ENCODE peak calls at places on chromosomes 6 and 20, in six cellular contexts. One of them, this sample, is unnamed.

GRCh38 chr6:26284537-26285142 is 80.4 kb upstream of the BTN3A2 start:
- DNase-seq in HepG2: no peak
- DNase-seq in IMR-90: peak; percentile 74
- DNase-seq in GM12878: peak; percentile 47
- DNase-seq in K562: no peak
- DNase-seq in SK-N-SH: no peak
- DNase-seq in this sample: peak; percentile 72

GRCh38 chr6:34295721-34296120 is 46.9 kb upstream of the SMIM29 start:
- DNase-seq in K562: no peak
- DNase-seq in IMR-90: peak; percentile 69
- DNase-seq in SK-N-SH: no peak
- DNase-seq in GM12878: peak; percentile 95
- DNase-seq in HepG2: no peak
- DNase-seq in this sample: no peak

GRCh38 chr6:16769131-16769985 is 8.1 kb upstream of the ATXN1 start:
- DNase-seq in GM12878: no peak
- DNase-seq in SK-N-SH: no peak
- DNase-seq in HepG2: peak; percentile 39
- DNase-seq in K562: peak; percentile 56
- DNase-seq in IMR-90: peak; percentile 61
- DNase-seq in this sample: peak; percentile 49

GRCh38 chr6:18211338-18211737 is 53.0 kb downstream of the DEK start:
- DNase-seq in SK-N-SH: no peak
- DNase-seq in IMR-90: no peak
- DNase-seq in HepG2: no peak
- DNase-seq in K562: no peak
- DNase-seq in GM12878: peak; percentile 91
- DNase-seq in this sample: no peak

GRCh38 chr6:38080889-38081288 is 261.4 kb downstream of the ZFAND3 start:
- DNase-seq in K562: no peak
- DNase-seq in HepG2: peak; percentile 5
- DNase-seq in SK-N-SH: no peak
- DNase-seq in IMR-90: no peak
- DNase-seq in GM12878: no peak
- DNase-seq in this sample: no peak

GRCh38 chr6:114194362-114195343 is 148.2 kb downstream of the HS3ST5 start:
- DNase-seq in IMR-90: peak; percentile 0
- DNase-seq in GM12878: no peak
- DNase-seq in K562: no peak
- DNase-seq in HepG2: no peak
- DNase-seq in SK-N-SH: no peak
- DNase-seq in this sample: no peak

GRCh38 chr6:41986339-41986738 is 44.7 kb upstream of the CCND3 start:
- DNase-seq in IMR-90: no peak
- DNase-seq in SK-N-SH: no peak
- DNase-seq in GM12878: no peak
- DNase-seq in K562: no peak
- DNase-seq in HepG2: no peak
- DNase-seq in this sample: no peak

GRCh38 chr6:45647341-45648138 is 269.8 kb upstream of the SUPT3H start:
- DNase-seq in K562: no peak
- DNase-seq in SK-N-SH: no peak
- DNase-seq in GM12878: no peak
- DNase-seq in IMR-90: peak; percentile 29
- DNase-seq in HepG2: no peak
- DNase-seq in this sample: no peak

GRCh38 chr6:2485116-2485515 is 239.7 kb upstream of the GMDS start:
- DNase-seq in K562: no peak
- DNase-seq in GM12878: no peak
- DNase-seq in IMR-90: no peak
- DNase-seq in HepG2: no peak
- DNase-seq in SK-N-SH: no peak
- DNase-seq in this sample: no peak

GRCh38 chr20:53850318-53850717 is 220.1 kb downstream of the BCAS1 start:
- DNase-seq in K562: no peak
- DNase-seq in HepG2: no peak
- DNase-seq in IMR-90: no peak
- DNase-seq in GM12878: no peak
- DNase-seq in SK-N-SH: no peak
- DNase-seq in this sample: no peak

GRCh38 chr6:167551634-167552630 is 227.0 kb downstream of the TTLL2 start:
- DNase-seq in GM12878: no peak
- DNase-seq in SK-N-SH: no peak
- DNase-seq in IMR-90: no peak
- DNase-seq in K562: no peak
- DNase-seq in HepG2: no peak
- DNase-seq in this sample: no peak

GRCh38 chr6:167570460-167571400 is 245.8 kb downstream of the TTLL2 start:
- DNase-seq in SK-N-SH: no peak
- DNase-seq in IMR-90: no peak
- DNase-seq in K562: no peak
- DNase-seq in HepG2: no peak
- DNase-seq in GM12878: no peak
- DNase-seq in this sample: no peak

GRCh38 chr6:35505985-35506384 is 6.7 kb downstream of the TULP1 start:
- DNase-seq in IMR-90: no peak
- DNase-seq in K562: no peak
- DNase-seq in HepG2: no peak
- DNase-seq in GM12878: no peak
- DNase-seq in SK-N-SH: peak; percentile 31
- DNase-seq in this sample: no peak

GRCh38 chr6:67933278-67933677 is 701.8 kb upstream of the ADGRB3 start:
- DNase-seq in IMR-90: no peak
- DNase-seq in SK-N-SH: no peak
- DNase-seq in GM12878: no peak
- DNase-seq in K562: no peak
- DNase-seq in HepG2: no peak
- DNase-seq in this sample: peak; percentile 0

GRCh38 chr6:169959129-169960002 is 207.9 kb downstream of the ERMARD start:
- DNase-seq in GM12878: no peak
- DNase-seq in K562: no peak
- DNase-seq in IMR-90: no peak
- DNase-seq in HepG2: no peak
- DNase-seq in SK-N-SH: peak; percentile 32
- DNase-seq in this sample: no peak

GRCh38 chr6:112029045-112029822 is 24.7 kb upstream of the CCN6 start:
- DNase-seq in GM12878: no peak
- DNase-seq in HepG2: peak; percentile 68
- DNase-seq in IMR-90: peak; percentile 74
- DNase-seq in SK-N-SH: peak; percentile 39
- DNase-seq in K562: peak; percentile 53
- DNase-seq in this sample: peak; percentile 68

GRCh38 chr6:139295906-139296305 is 4.1 kb upstream of the TXLNB start:
- DNase-seq in SK-N-SH: no peak
- DNase-seq in HepG2: no peak
- DNase-seq in IMR-90: no peak
- DNase-seq in GM12878: no peak
- DNase-seq in K562: no peak
- DNase-seq in this sample: no peak

GRCh38 chr6:133241901-133242760 is 974 bp downstream of the EYA4 start:
- DNase-seq in K562: no peak
- DNase-seq in HepG2: no peak
- DNase-seq in SK-N-SH: peak; percentile 25
- DNase-seq in GM12878: no peak
- DNase-seq in IMR-90: peak; percentile 66
- DNase-seq in this sample: peak; percentile 54

GRCh38 chr6:57172136-57173055 is at the start of gene BAG2:
- DNase-seq in HepG2: peak; percentile 88
- DNase-seq in SK-N-SH: peak; percentile 89
- DNase-seq in IMR-90: peak; percentile 90
- DNase-seq in GM12878: peak; percentile 68
- DNase-seq in K562: peak; percentile 93
- DNase-seq in this sample: peak; percentile 61

GRCh38 chr6:163830641-163831040 is 416.1 kb downstream of the QKI start:
- DNase-seq in SK-N-SH: no peak
- DNase-seq in K562: no peak
- DNase-seq in GM12878: no peak
- DNase-seq in IMR-90: no peak
- DNase-seq in HepG2: no peak
- DNase-seq in this sample: no peak

GRCh38 chr6:163825033-163825432 is 410.5 kb downstream of the QKI start:
- DNase-seq in IMR-90: peak; percentile 76
- DNase-seq in HepG2: no peak
- DNase-seq in K562: no peak
- DNase-seq in GM12878: no peak
- DNase-seq in SK-N-SH: no peak
- DNase-seq in this sample: no peak

GRCh38 chr6:163826668-163827067 is 412.1 kb downstream of the QKI start:
- DNase-seq in IMR-90: no peak
- DNase-seq in GM12878: no peak
- DNase-seq in HepG2: no peak
- DNase-seq in K562: no peak
- DNase-seq in SK-N-SH: no peak
- DNase-seq in this sample: no peak

GRCh38 chr6:163827157-163827556 is 412.6 kb downstream of the QKI start:
- DNase-seq in K562: no peak
- DNase-seq in IMR-90: no peak
- DNase-seq in GM12878: no peak
- DNase-seq in SK-N-SH: no peak
- DNase-seq in HepG2: no peak
- DNase-seq in this sample: no peak

GRCh38 chr6:163828038-163828790 is 413.7 kb downstream of the QKI start:
- DNase-seq in GM12878: no peak
- DNase-seq in HepG2: no peak
- DNase-seq in SK-N-SH: no peak
- DNase-seq in K562: no peak
- DNase-seq in IMR-90: peak; percentile 35
- DNase-seq in this sample: no peak
- TF ChIP-seq USF2 in GM12878: no peak
- TF ChIP-seq USF2 in HepG2: no peak
- TF ChIP-seq USF2 in SK-N-SH: no peak
- TF ChIP-seq USF2 in K562: no peak
- TF ChIP-seq USF2 in IMR-90: no peak
- TF ChIP-seq USF2 in this sample: no peak

DNA sequence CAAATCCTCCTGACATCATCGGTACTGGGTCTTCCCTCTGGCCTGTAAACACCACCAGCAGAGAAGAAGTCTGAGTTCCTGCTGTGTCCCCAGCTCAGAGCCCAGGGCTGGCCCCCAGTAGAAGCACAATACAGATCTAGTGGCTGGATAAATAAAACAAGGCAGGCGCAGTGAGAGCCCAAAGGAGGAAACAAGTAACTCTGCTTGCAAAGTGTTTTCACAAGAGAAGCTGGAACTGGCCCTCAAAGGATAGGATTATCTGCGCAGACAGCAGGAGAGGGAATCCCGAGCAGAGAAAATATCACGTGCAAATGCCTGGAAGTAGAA is 205.1 kb downstream of the ZDHHC14 start:
- DNase-seq in SK-N-SH: no peak
- DNase-seq in IMR-90: no peak
- DNase-seq in HepG2: no peak
- DNase-seq in K562: no peak
- DNase-seq in GM12878: no peak
- DNase-seq in this sample: no peak
- H3K4me2 ChIP-seq in SK-N-SH: no peak overlapping the region
- H3K4me2 ChIP-seq in IMR-90: no peak overlapping the region
- H3K4me2 ChIP-seq in HepG2: peak overlapping the region; percentile 66
- H3K4me2 ChIP-seq in K562: no peak overlapping the region
- H3K4me2 ChIP-seq in GM12878: no peak overlapping the region
- H3K4me2 ChIP-seq in this sample: no peak overlapping the region

DNA sequence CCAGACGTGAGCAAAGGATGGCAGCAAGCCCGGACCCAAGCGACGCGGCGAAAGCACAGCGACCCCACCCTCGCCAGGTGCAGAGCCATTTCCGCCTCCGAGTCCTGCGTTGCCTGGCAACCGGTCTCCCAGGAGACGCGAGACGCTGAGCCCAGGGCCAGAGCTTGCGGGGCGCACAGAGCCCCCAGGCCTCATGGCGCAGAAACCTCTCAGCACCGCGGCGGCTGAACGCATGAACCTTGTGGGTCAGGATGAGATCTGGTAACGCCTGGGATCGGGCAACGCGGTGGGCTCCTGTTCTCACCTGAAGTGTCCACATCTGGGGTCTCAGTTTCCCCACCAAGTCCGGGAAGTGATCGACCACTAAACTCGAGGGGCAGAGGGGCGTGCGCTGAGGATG is 77.7 kb downstream of the ANKRD60 start:
- DNase-seq in SK-N-SH: no peak
- DNase-seq in GM12878: no peak
- DNase-seq in K562: peak; percentile 14
- DNase-seq in IMR-90: no peak
- DNase-seq in HepG2: no peak
- DNase-seq in this sample: no peak
- TF ChIP-seq USF2 in SK-N-SH: no peak
- TF ChIP-seq USF2 in GM12878: no peak
- TF ChIP-seq USF2 in K562: no peak
- TF ChIP-seq USF2 in IMR-90: no peak
- TF ChIP-seq USF2 in HepG2: no peak
- TF ChIP-seq USF2 in this sample: no peak

DNA sequence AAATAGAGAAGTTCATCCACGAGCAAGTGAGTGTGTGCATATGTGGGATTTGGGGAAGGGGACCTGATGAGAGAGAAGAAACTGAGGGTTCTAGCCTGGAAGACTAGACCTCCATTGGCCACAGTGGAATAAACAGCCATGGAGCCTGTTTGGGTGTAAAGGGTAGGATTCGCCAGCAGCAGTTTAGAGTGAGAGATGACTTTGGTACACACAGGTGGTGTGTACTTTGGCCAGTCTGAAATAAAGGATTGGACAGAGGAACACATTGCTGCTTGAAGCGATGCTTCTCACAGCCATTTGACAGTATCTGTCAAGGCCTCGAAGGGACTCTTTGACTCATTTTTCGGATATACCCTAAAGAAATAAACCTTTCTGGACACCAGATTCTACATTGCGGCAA is 29.2 kb downstream of the PLEKHG1 start:
- DNase-seq in SK-N-SH: no peak
- DNase-seq in GM12878: no peak
- DNase-seq in IMR-90: no peak
- DNase-seq in HepG2: peak; percentile 15
- DNase-seq in K562: no peak
- DNase-seq in this sample: no peak
- H3K4me2 ChIP-seq in SK-N-SH: no peak overlapping the region
- H3K4me2 ChIP-seq in GM12878: no peak overlapping the region
- H3K4me2 ChIP-seq in IMR-90: no peak overlapping the region
- H3K4me2 ChIP-seq in HepG2: peak overlapping the region; percentile 44
- H3K4me2 ChIP-seq in K562: no peak overlapping the region
- H3K4me2 ChIP-seq in this sample: no peak overlapping the region

GRCh38 chr6:4670295-4670694 is 105.9 kb upstream of the CDYL start:
- DNase-seq in K562: no peak
- DNase-seq in HepG2: no peak
- DNase-seq in GM12878: no peak
- DNase-seq in SK-N-SH: no peak
- DNase-seq in IMR-90: no peak
- DNase-seq in this sample: no peak

GRCh38 chr6:4666886-4667513 is 109.2 kb upstream of the CDYL start:
- DNase-seq in SK-N-SH: no peak
- DNase-seq in IMR-90: no peak
- DNase-seq in GM12878: no peak
- DNase-seq in HepG2: no peak
- DNase-seq in K562: no peak
- DNase-seq in this sample: no peak

GRCh38 chr6:4667591-4667990 is 108.6 kb upstream of the CDYL start:
- DNase-seq in SK-N-SH: no peak
- DNase-seq in HepG2: no peak
- DNase-seq in GM12878: no peak
- DNase-seq in K562: no peak
- DNase-seq in IMR-90: no peak
- DNase-seq in this sample: no peak

GRCh38 chr6:4670824-4671409 is 105.3 kb upstream of the CDYL start:
- DNase-seq in IMR-90: peak; percentile 22
- DNase-seq in GM12878: no peak
- DNase-seq in SK-N-SH: no peak
- DNase-seq in HepG2: no peak
- DNase-seq in K562: no peak
- DNase-seq in this sample: no peak

GRCh38 chr6:4668271-4669179 is 107.7 kb upstream of the CDYL start:
- DNase-seq in HepG2: no peak
- DNase-seq in SK-N-SH: no peak
- DNase-seq in K562: no peak
- DNase-seq in IMR-90: peak; percentile 51
- DNase-seq in GM12878: no peak
- DNase-seq in this sample: no peak
- TF ChIP-seq USF2 in HepG2: no peak
- TF ChIP-seq USF2 in SK-N-SH: no peak
- TF ChIP-seq USF2 in K562: no peak
- TF ChIP-seq USF2 in IMR-90: no peak
- TF ChIP-seq USF2 in GM12878: no peak
- TF ChIP-seq USF2 in this sample: no peak

This sample was measured in A549.